ENCODE peak calls at places on chromosomes 6 and 20, in seven cellular contexts. R is heart right ventricle, J is upper lobe of right lung, S is tibial artery, I is IMR-90, P is esophagus muscularis mucosa, B is BE2C. H is an unnamed sample.

GRCh38 chr6:72218125-72218524 is 331.8 kb downstream of the RIMS1 start:
- DNase-seq in S (no peak), P (no peak), R (no peak), J (no peak), I (peak; percentile 38), B (peak; percentile 77), H (peak; percentile 49)

GRCh38 chr6:13286185-13286584 is 42.2 kb downstream of the TBC1D7 start:
- DNase-seq in S (no peak), P (no peak), J (no peak), B (no peak), I (no peak), R (no peak), H (no peak)

GRCh38 chr6:134288538-134289203 is 29.2 kb downstream of the SGK1 start:
- DNase-seq in S (no peak), I (peak; percentile 94), J (no peak), B (no peak), R (no peak), P (no peak), H (peak; percentile 86)

GRCh38 chr6:14732845-14733757 is 512.8 kb upstream of the JARID2 start:
- DNase-seq in S (no peak), P (no peak), R (no peak), B (no peak), J (no peak), I (peak; percentile 79), H (peak; percentile 29)

GRCh38 chr6:63637865-63638445 is 2.4 kb downstream of the PHF3 start:
- DNase-seq in R (no peak), B (no peak), P (no peak), J (no peak), I (no peak), S (no peak), H (peak; percentile 60)

GRCh38 chr20:48932375-48932941 is 10.9 kb downstream of the ARFGEF2 start:
- DNase-seq in J (no peak), S (no peak), B (no peak), R (no peak), I (peak; percentile 44), P (no peak), H (no peak)

GRCh38 chr6:146028250-146028789 is 542 bp upstream of the GRM1 start:
- DNase-seq in S (peak; percentile 32), I (peak; percentile 42), R (peak; percentile 70), B (peak; percentile 14), P (no peak), J (peak; percentile 80), H (peak; percentile 78)

GRCh38 chr20:49676581-49677291 is 36.9 kb downstream of the B4GALT5 start:
- DNase-seq in P (no peak), S (no peak), B (no peak), R (no peak), I (peak; percentile 71), J (no peak), H (peak; percentile 66)

GRCh38 chr6:75602164-75602896 is 650 bp downstream of the SENP6 start:
- DNase-seq in B (peak; percentile 50), S (peak; percentile 37), I (peak; percentile 42), R (peak; percentile 58), P (no peak), J (no peak), H (peak; percentile 73)

GRCh38 chr6:1894954-1895353 is 285.2 kb downstream of the FOXC1 start:
- DNase-seq in I (no peak), R (no peak), J (no peak), P (no peak), S (no peak), B (no peak), H (no peak)

GRCh38 chr6:49342410-49342809 is 120.6 kb downstream of the MMUT start:
- DNase-seq in R (no peak), I (no peak), P (no peak), S (no peak), B (no peak), J (no peak), H (no peak)

GRCh38 chr6:252775-253526 is 39.3 kb upstream of the DUSP22 start:
- DNase-seq in B (no peak), I (no peak), R (no peak), P (no peak), S (no peak), J (no peak), H (no peak)

GRCh38 chr6:100719883-100720682 is 161.0 kb downstream of the ASCC3 start:
- DNase-seq in P (no peak), I (peak; percentile 41), R (no peak), B (no peak), S (no peak), J (no peak), H (peak; percentile 52)

GRCh38 chr20:35595901-35596300 is 19.7 kb upstream of the SPAG4 start:
- DNase-seq in J (no peak), R (no peak), I (no peak), S (no peak), B (no peak), P (no peak), H (no peak)

GRCh38 chr6:46642928-46643751 is 9.5 kb downstream of the CYP39A1 start:
- DNase-seq in P (no peak), B (no peak), R (no peak), S (no peak), J (no peak), I (no peak), H (no peak)

GRCh38 chr20:62409935-62410741 is 3.1 kb upstream of the CABLES2 start:
- DNase-seq in S (no peak), I (no peak), R (peak; percentile 60), P (no peak), B (peak; percentile 83), J (peak; percentile 84), H (peak; percentile 56)

GRCh38 chr6:104705095-104705707 is 154.5 kb downstream of the HACE1 start:
- DNase-seq in B (no peak), I (peak; percentile 64), J (no peak), S (no peak), R (no peak), P (no peak), H (no peak)

GRCh38 chr6:54817834-54818233 is 28.7 kb upstream of the FAM83B start:
- DNase-seq in I (no peak), P (no peak), J (no peak), B (no peak), R (no peak), S (no peak), H (no peak)

GRCh38 chr6:39029156-39030011 is 19.2 kb upstream of the GLP1R start:
- DNase-seq in B (peak; percentile 60), I (no peak), J (no peak), P (no peak), R (peak; percentile 16), S (no peak), H (no peak)

GRCh38 chr20:1885254-1885653 is 10.0 kb upstream of the SIRPA start:
- DNase-seq in R (no peak), P (no peak), I (no peak), J (no peak), S (no peak), B (no peak), H (no peak)

GRCh38 chr20:1882026-1882425 is 13.2 kb upstream of the SIRPA start:
- DNase-seq in R (no peak), P (no peak), J (no peak), I (no peak), S (no peak), B (no peak), H (no peak)

GRCh38 chr20:1881240-1881835 is 13.9 kb upstream of the SIRPA start:
- DNase-seq in I (no peak), S (no peak), J (no peak), R (peak; percentile 43), P (no peak), B (no peak), H (no peak)

GRCh38 chr20:1885940-1886693 is 9.1 kb upstream of the SIRPA start:
- DNase-seq in R (no peak), B (no peak), I (no peak), J (no peak), P (no peak), S (no peak), H (no peak)

DNA sequence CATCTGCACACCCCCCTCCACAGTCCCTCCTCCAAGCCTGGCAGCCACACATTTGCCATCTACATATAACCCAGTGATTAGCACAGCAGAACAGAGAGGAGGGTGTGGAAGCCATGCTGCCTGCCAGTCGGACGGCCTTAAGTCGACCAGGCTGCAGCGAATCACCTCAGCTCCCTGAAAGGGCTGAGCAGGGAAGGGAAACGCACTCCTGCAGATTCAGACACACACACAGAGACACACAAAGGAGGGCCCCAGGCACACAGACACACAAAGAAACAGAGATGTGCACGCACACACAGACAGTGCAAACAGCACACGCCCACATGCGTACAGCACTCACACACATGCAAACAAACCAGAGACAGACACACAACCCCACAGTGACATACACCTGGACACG is 11.2 kb upstream of the SIRPA start:
- DNase-seq in J (no peak), B (no peak), P (no peak), R (no peak), S (no peak), I (no peak), H (no peak)
- H3K4me1 ChIP-seq in J (peaks cover 6% of the 10 kb centered on the region), B (no peaks in the 10 kb centered on the region), P (peaks cover 9% of the 10 kb centered on the region), R (peaks cover 7% of the 10 kb centered on the region), S (peaks cover 31% of the 10 kb centered on the region), I (peaks cover 7% of the 10 kb centered on the region), H (peaks cover 1% of the 10 kb centered on the region)

DNA sequence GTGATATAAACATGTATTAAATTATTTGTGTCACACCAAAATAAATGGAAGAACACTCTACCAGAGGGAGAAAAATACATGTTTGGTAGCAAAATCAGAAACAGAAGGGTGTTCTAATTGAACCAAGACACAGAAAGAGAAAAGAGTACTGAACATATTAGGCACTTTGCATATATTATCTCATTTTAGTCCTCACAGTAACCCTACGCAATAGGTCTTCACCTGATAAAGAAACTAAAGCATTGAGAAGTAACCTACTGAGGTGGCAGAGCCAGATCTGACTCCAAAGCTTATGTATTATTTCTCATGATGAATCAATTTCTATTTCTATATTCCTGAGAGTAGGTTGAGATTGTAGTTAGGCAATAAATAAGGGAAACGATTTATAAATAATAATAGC is 77.7 kb downstream of the FYN start:
- DNase-seq in J (no peak), I (no peak), P (no peak), S (no peak), B (no peak), R (no peak), H (no peak)
- H3K4me1 ChIP-seq in J (no peaks in the 10 kb centered on the region), I (peaks cover 11% of the 10 kb centered on the region), P (peaks cover 21% of the 10 kb centered on the region), S (no peaks in the 10 kb centered on the region), B (peaks cover 35% of the 10 kb centered on the region), R (peaks cover 32% of the 10 kb centered on the region), H (peaks cover 46% of the 10 kb centered on the region)

GRCh38 chr20:41005361-41005729 is 23.3 kb upstream of the TOP1 start:
- DNase-seq in R (peak; percentile 82), P (peak; percentile 97), B (peak; percentile 26), J (peak; percentile 86), S (peak; percentile 93), I (peak; percentile 98), H (peak; percentile 76)

GRCh38 chr20:41006126-41006935 is 22.3 kb upstream of the TOP1 start:
- DNase-seq in R (no peak), J (no peak), I (no peak), B (no peak), P (no peak), S (no peak), H (no peak)

GRCh38 chr20:41009960-41010359 is 18.7 kb upstream of the TOP1 start:
- DNase-seq in P (no peak), B (no peak), I (peak; percentile 69), S (no peak), J (no peak), R (no peak), H (peak; percentile 68)

GRCh38 chr20:41004561-41005360 is 23.9 kb upstream of the TOP1 start:
- DNase-seq in S (no peak), R (no peak), J (peak; percentile 22), I (peak; percentile 44), P (no peak), B (no peak), H (no peak)

GRCh38 chr20:41006936-41007871 is 21.4 kb upstream of the TOP1 start:
- DNase-seq in B (peak; percentile 52), P (no peak), S (no peak), J (no peak), R (no peak), I (no peak), H (no peak)
- H3K4me1 ChIP-seq in B (no peaks in the 10 kb centered on the region), P (peaks cover 28% of the 10 kb centered on the region), S (peaks cover 15% of the 10 kb centered on the region), J (peaks cover 66% of the 10 kb centered on the region), R (peaks cover 19% of the 10 kb centered on the region), I (peaks cover 28% of the 10 kb centered on the region), H (peaks cover 53% of the 10 kb centered on the region)

GRCh38 chr20:57221916-57222630 is 44.4 kb downstream of the BMP7 start:
- DNase-seq in J (no peak), B (no peak), I (no peak), P (no peak), S (no peak), R (no peak), H (no peak)
- H3K4me1 ChIP-seq in J (no peaks in the 10 kb centered on the region), B (no peaks in the 10 kb centered on the region), I (no peaks in the 10 kb centered on the region), P (no peaks in the 10 kb centered on the region), S (no peaks in the 10 kb centered on the region), R (no peaks in the 10 kb centered on the region), H (peaks cover 16% of the 10 kb centered on the region)

H was measured in adipocyte.